ENCODE peak calls at places on chromosomes 12 and 14, in ten cellular contexts. H is GM23338, I is spleen, T is esophagus muscularis mucosa, A is HL-60, F is K562, L is breast epithelium, X is suprapubic skin, G is transverse colon, O is GM12891. S is an unnamed sample.

GRCh38 chr12:123794027-123794426 is 31.9 kb downstream of the DNAH10 start:
- DNase-seq in H (no peak), I (no peak), T (no peak), A (no peak), F (no peak), L (no peak), X (no peak), G (no peak), O (no peak), S (no peak)

GRCh38 chr14:53019391-53019790 is 68.5 kb upstream of the FERMT2 start:
- DNase-seq in H (no peak), I (no peak), T (no peak), A (no peak), F (no peak), L (no peak), X (no peak), G (no peak), O (no peak), S (no peak)

GRCh38 chr14:20609215-20610001 is 18.2 kb upstream of the RNASE12 start:
- DNase-seq in H (peak; percentile 92), I (peak; percentile 88), T (peak; percentile 96), A (peak; percentile 76), F (peak; percentile 59), L (no peak), X (no peak), G (peak; percentile 73), O (no peak), S (no peak)

GRCh38 chr12:121570467-121571283 is 10.1 kb downstream of the KDM2B start:
- DNase-seq in H (no peak), I (no peak), T (no peak), A (no peak), F (no peak), L (no peak), X (no peak), G (no peak), O (no peak), S (no peak)

GRCh38 chr14:79051711-79052094 is 881.5 kb downstream of the NRXN3 start:
- DNase-seq in H (no peak), I (no peak), T (no peak), A (no peak), F (no peak), L (no peak), X (no peak), G (no peak), O (no peak), S (no peak)

GRCh38 chr14:85463512-85463911 is 66.4 kb upstream of the FLRT2 start:
- DNase-seq in H (peak; percentile 44), I (no peak), T (no peak), A (no peak), F (no peak), L (no peak), X (no peak), G (no peak), O (no peak), S (no peak)

GRCh38 chr12:64461634-64462414 is 9.9 kb downstream of the TBK1 start:
- DNase-seq in H (no peak), I (no peak), T (no peak), A (no peak), F (no peak), L (no peak), X (no peak), G (no peak), O (no peak), S (no peak)

GRCh38 chr12:114316076-114316475 is 89.9 kb downstream of the TBX5 start:
- DNase-seq in H (peak; percentile 15), I (no peak), T (no peak), A (no peak), F (no peak), L (no peak), X (no peak), G (no peak), O (no peak), S (no peak)

GRCh38 chr14:20164462-20164861 is 25.8 kb downstream of the OR4N5 start:
- DNase-seq in H (no peak), I (no peak), T (no peak), A (no peak), F (no peak), L (no peak), X (no peak), G (no peak), O (no peak), S (no peak)

GRCh38 chr14:99769799-99770198 is 23.4 kb upstream of the EML1 start:
- DNase-seq in H (no peak), I (no peak), T (no peak), A (no peak), F (no peak), L (no peak), X (no peak), G (no peak), O (no peak), S (no peak)

GRCh38 chr12:90102957-90103652 is 394.5 kb upstream of the ATP2B1 start:
- DNase-seq in H (peak; percentile 67), I (no peak), T (no peak), A (no peak), F (no peak), L (no peak), X (no peak), G (peak; percentile 13), O (no peak), S (no peak)

GRCh38 chr14:85601246-85601645 is 71.3 kb downstream of the FLRT2 start:
- DNase-seq in H (no peak), I (no peak), T (no peak), A (no peak), F (no peak), L (no peak), X (no peak), G (no peak), O (no peak), S (no peak)

GRCh38 chr12:19288603-19289244 is 150.6 kb upstream of the AEBP2 start:
- DNase-seq in H (peak; percentile 79), I (no peak), T (no peak), A (no peak), F (peak; percentile 7), L (no peak), X (no peak), G (no peak), O (no peak), S (no peak)

GRCh38 chr12:98635657-98636323 is 8.8 kb downstream of the IKBIP start:
- DNase-seq in H (peak; percentile 32), I (no peak), T (no peak), A (no peak), F (no peak), L (no peak), X (no peak), G (no peak), O (peak; percentile 27), S (peak; percentile 20)

DNA sequence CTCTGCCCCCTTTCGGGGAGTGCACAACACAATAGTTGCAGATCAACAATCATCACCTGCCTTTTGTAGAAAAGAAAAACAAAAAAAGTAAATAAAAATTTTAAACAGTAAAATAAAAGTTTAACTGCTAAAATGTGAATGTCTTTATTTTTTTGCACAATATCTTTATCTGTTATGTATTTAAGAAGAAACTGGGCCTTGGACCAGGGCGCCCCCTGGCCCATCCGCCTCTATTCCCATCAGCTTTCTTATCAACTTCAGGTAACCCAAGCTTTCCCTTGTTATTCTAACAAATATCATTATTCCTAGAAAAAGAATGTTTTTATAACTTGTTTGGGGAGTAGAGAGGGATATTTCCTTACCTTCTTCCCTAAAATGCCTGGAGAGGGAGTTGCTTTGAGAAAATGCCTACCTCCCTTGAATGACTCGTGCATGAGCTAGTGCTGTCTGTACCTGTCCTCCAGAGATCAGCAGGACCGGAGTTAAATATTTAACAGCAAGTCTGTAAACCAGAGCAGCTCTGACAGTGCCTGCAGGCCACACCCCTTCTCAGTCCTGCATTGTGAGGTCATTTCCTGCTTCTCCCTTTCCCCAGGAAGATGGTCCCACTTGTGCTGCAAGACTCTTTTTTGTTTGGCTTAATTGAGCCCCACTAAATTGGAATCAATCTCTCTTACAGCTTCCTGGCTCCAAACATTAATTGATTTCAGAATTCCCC is 192.8 kb upstream of the RGS6 start:
- DNase-seq in H (peak; percentile 45), I (no peak), T (no peak), A (no peak), F (no peak), L (no peak), X (no peak), G (peak; percentile 35), O (no peak), S (no peak)
- TF ChIP-seq POLR2AphosphoS5 in H (no peak), I (no peak), T (no peak), A (no peak), F (no peak), L (no peak), X (no peak), G (no peak), O (no peak), S (no peak)

GRCh38 chr14:103510311-103511021 is 12.2 kb downstream of the CKB start:
- DNase-seq in H (peak; percentile 57), I (peak; percentile 31), T (no peak), A (no peak), F (no peak), L (peak; percentile 28), X (peak; percentile 69), G (no peak), O (no peak), S (no peak)
- TF ChIP-seq POLR2AphosphoS5 in H (no peak), I (no peak), T (no peak), A (no peak), F (no peak), L (no peak), X (no peak), G (no peak), O (no peak), S (no peak)

GRCh38 chr14:94161979-94162378 is 12.1 kb upstream of the PPP4R4 start:
- DNase-seq in H (no peak), I (no peak), T (no peak), A (no peak), F (no peak), L (no peak), X (no peak), G (no peak), O (no peak), S (no peak)

GRCh38 chr14:94165744-94166143 is 8.4 kb upstream of the PPP4R4 start:
- DNase-seq in H (no peak), I (no peak), T (no peak), A (no peak), F (no peak), L (no peak), X (no peak), G (no peak), O (no peak), S (no peak)

GRCh38 chr14:94163806-94164205 is 10.3 kb upstream of the PPP4R4 start:
- DNase-seq in H (peak; percentile 53), I (no peak), T (no peak), A (no peak), F (no peak), L (no peak), X (no peak), G (no peak), O (no peak), S (no peak)

GRCh38 chr14:94162466-94162865 is 11.7 kb upstream of the PPP4R4 start:
- DNase-seq in H (no peak), I (no peak), T (no peak), A (no peak), F (no peak), L (no peak), X (no peak), G (no peak), O (no peak), S (no peak)

GRCh38 chr14:94164685-94165431 is 9.3 kb upstream of the PPP4R4 start:
- DNase-seq in H (peak; percentile 51), I (no peak), T (no peak), A (no peak), F (no peak), L (no peak), X (no peak), G (no peak), O (no peak), S (no peak)
- TF ChIP-seq POLR2AphosphoS5 in H (no peak), I (no peak), T (no peak), A (no peak), F (no peak), L (no peak), X (no peak), G (no peak), O (no peak), S (no peak)

GRCh38 chr14:104728631-104729030 is 4.6 kb downstream of the ADSS1 start:
- DNase-seq in H (no peak), I (no peak), T (no peak), A (no peak), F (no peak), L (no peak), X (no peak), G (no peak), O (no peak), S (no peak)
- TF ChIP-seq POLR2AphosphoS5 in H (no peak), I (no peak), T (no peak), A (no peak), F (no peak), L (no peak), X (no peak), G (no peak), O (no peak), S (no peak)